ENCODE peak calls at places on chromosomes 1 and 21, in nine cellular contexts. O is left ventricle myocardium inferior; Z is CD4-positive, alpha-beta T cell; S is bronchial epithelial cell; B is PC-9; W is GM23248; E is adrenal gland; U is brain microvascular endothelial cell; V is body of pancreas. J is an unnamed sample. For H3K27me3, the result is how much of the 10 kb centered on the place peaks cover.

GRCh38 chr1:111745670-111746613 is 6.7 kb upstream of the INKA2 start:
- DNase-seq in E (no peak), B (no peak), O (no peak), V (no peak), Z (no peak), S (peak), U (no peak), W (peak), J (no peak)

GRCh38 chr1:165409957-165410356 is 35.0 kb downstream of the RXRG start:
- DNase-seq in W (no peak), O (no peak), U (no peak), V (no peak), Z (no peak), S (no peak), B (no peak), E (no peak), J (no peak)

GRCh38 chr1:909861-910310 is 13.8 kb upstream of the SAMD11 start:
- DNase-seq in W (peak), U (no peak), V (no peak), O (no peak), S (no peak), B (no peak), Z (peak), E (no peak), J (no peak)

GRCh38 chr1:224683981-224684380 is 67.9 kb downstream of the CNIH3 start:
- DNase-seq in O (no peak), V (no peak), U (no peak), S (no peak), E (no peak), Z (no peak), W (no peak), B (no peak), J (no peak)

GRCh38 chr1:43451701-43452532 is 1.8 kb downstream of the HYI start:
- DNase-seq in Z (no peak), E (no peak), U (no peak), O (no peak), S (no peak), W (no peak), V (no peak), B (no peak), J (no peak)

GRCh38 chr1:244802041-244802440 is 33.4 kb upstream of the COX20 start:
- DNase-seq in S (no peak), U (no peak), Z (no peak), O (no peak), W (no peak), B (no peak), V (no peak), E (no peak), J (no peak)

GRCh38 chr1:26171084-26172072 is at the start of gene ZNF593OS:
- DNase-seq in U (no peak), S (no peak), O (no peak), B (no peak), E (no peak), Z (no peak), W (no peak), V (no peak), J (no peak)

GRCh38 chr1:155277896-155278688 is 829 bp downstream of the HCN3 start:
- DNase-seq in B (peak), Z (peak), U (no peak), S (peak), V (peak), O (peak), E (peak), W (peak), J (peak)

GRCh38 chr21:16079830-16080229 is 350.0 kb downstream of the USP25 start:
- DNase-seq in U (peak), B (no peak), E (no peak), Z (no peak), W (peak), V (no peak), O (no peak), S (peak), J (no peak)

GRCh38 chr1:22239378-22239777 is 96.5 kb upstream of the WNT4 start:
- DNase-seq in W (no peak), S (peak), B (peak), U (no peak), Z (no peak), V (no peak), O (no peak), E (no peak), J (peak)

GRCh38 chr1:22237433-22238093 is 94.7 kb upstream of the WNT4 start:
- DNase-seq in S (peak), V (no peak), W (no peak), O (no peak), Z (no peak), B (no peak), E (peak), U (no peak), J (peak)

GRCh38 chr1:22241811-22242210 is 98.9 kb upstream of the WNT4 start:
- DNase-seq in V (no peak), S (no peak), U (no peak), O (no peak), E (no peak), Z (no peak), B (no peak), W (no peak), J (no peak)

GRCh38 chr1:22238356-22239224 is 95.7 kb upstream of the WNT4 start:
- DNase-seq in V (no peak), E (no peak), U (no peak), O (no peak), S (peak), W (no peak), B (no peak), Z (no peak), J (peak)

DNA sequence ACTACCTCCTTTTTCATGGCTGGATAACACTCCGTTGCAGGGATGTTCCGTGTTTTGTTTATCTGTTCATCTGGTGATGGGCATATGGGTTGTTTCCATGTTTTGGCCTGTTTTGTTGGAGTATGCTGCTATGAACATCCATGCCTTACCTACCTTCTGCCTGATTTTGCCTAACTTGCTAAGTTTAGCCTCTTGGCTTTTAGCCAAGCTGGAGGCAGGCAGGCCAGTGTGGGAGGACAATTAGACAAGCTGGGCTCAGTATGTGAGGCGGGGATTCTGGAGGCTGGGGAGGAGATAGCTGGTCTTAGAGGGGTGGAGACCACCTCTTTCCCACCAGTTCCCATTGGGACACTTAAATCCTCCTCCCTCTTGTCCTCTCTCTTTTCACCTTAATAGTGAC is 98.4 kb upstream of the WNT4 start:
- DNase-seq in Z (no peak), O (no peak), V (no peak), B (no peak), E (no peak), S (no peak), U (no peak), W (no peak), J (no peak)
- H3K27me3 ChIP-seq in Z (under half), O (under half), V (under half), B (under half), E (under half), S (under half), U (under half), W (under half), J (under half)

DNA sequence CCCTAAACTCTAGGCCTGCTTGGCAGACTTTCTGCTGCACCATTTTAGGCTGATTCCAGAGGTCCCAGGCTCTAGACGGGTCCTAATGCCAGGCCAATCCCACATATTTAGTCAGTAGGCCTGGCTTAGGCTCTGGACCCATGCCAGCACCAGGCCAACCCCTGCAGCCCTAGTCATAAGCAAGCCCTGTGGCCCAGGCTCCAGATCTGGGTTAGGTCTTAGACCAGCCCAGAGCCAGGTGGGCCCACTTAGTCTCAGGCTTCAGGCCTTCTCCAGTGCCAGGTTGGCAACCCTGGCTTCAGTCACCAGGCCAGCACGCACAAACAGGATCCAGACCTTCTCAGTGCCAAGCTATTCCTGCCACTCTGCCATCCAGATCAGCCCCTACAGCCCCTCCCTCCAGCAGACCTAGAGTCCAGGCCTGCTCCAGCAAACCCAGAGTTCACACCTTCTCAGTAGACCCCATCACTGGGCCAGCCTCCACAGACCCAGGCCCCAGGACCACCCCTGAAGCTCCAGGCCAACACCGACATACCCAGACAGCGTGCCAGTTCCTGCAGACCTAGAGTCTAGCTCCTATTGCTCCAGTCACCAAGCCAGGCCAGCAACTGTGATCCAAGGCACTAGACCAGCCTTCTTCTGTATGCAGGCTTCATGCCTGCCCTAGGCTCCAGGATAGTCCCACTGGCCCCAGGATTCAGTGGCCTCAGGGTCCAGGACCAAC is 467.6 kb downstream of the RWDD3 start:
- DNase-seq in E (no peak), V (no peak), S (no peak), O (no peak), B (no peak), Z (no peak), U (no peak), W (no peak), J (peak)
- H3K27me3 ChIP-seq in E (under half), V (under half), S (under half), O (under half), B (under half), Z (under half), U (under half), W (under half), J (under half)

GRCh38 chr1:18020021-18020817 is 87.4 kb upstream of the IGSF21 start:
- DNase-seq in W (no peak), O (no peak), S (no peak), U (no peak), Z (no peak), V (no peak), B (no peak), E (no peak), J (no peak)

GRCh38 chr1:18012686-18013085 is 94.9 kb upstream of the IGSF21 start:
- DNase-seq in S (no peak), B (no peak), O (no peak), W (no peak), V (no peak), E (no peak), Z (no peak), U (no peak), J (no peak)

GRCh38 chr1:18021242-18021641 is 86.4 kb upstream of the IGSF21 start:
- DNase-seq in O (no peak), V (no peak), Z (no peak), S (no peak), E (peak), W (peak), U (no peak), B (no peak), J (no peak)

GRCh38 chr1:18015719-18016118 is 91.9 kb upstream of the IGSF21 start:
- DNase-seq in Z (no peak), O (no peak), S (no peak), E (no peak), U (no peak), B (no peak), W (no peak), V (no peak), J (no peak)

DNA sequence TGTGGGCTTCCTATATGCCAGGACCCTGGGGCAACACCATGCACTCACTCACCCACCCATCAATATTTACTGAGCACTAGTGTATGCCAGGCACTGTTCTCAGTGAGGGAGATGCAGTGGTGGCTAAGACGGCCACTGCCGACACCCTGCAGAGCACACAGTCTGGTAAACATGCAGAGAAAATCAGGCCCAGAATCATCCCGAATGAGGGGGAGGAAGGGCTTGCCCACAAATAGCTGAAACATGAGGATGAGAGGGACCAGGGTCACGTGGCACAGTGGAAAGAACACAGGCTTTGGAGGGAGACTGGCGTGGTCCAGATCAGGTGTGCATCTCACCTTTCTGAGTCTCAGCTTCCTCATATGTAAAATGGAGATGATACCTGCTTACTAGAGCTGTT is 89.2 kb upstream of the IGSF21 start:
- DNase-seq in B (no peak), O (no peak), W (no peak), V (no peak), U (no peak), S (no peak), E (no peak), Z (no peak), J (no peak)
- H3K27me3 ChIP-seq in B (half or more), O (half or more), W (under half), V (under half), U (under half), S (under half), E (under half), Z (under half), J (under half)

DNA sequence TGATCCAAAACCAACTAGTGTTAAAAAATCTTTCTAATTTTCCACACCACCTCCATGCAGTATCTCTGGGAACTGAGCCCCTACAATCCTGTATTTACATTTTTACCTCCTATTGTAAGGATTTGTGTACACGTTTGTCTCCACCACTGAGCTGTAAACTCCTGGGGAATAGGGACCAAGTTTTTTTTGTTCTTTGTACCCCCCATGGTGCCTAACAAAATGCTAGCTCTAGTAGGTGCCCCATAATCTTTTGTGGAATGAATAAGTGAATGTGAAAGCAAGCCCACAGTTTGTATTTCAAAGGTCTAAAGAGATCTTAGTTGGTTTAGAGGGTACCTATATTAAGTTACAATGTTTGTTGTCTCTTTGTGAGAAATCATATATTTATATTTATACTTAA is 879 bp upstream of the WLS start:
- DNase-seq in O (no peak), B (no peak), S (no peak), E (no peak), W (no peak), Z (no peak), V (no peak), U (no peak), J (no peak)
- H3K27me3 ChIP-seq in O (under half), B (under half), S (under half), E (under half), W (under half), Z (under half), V (under half), U (under half), J (under half)

DNA sequence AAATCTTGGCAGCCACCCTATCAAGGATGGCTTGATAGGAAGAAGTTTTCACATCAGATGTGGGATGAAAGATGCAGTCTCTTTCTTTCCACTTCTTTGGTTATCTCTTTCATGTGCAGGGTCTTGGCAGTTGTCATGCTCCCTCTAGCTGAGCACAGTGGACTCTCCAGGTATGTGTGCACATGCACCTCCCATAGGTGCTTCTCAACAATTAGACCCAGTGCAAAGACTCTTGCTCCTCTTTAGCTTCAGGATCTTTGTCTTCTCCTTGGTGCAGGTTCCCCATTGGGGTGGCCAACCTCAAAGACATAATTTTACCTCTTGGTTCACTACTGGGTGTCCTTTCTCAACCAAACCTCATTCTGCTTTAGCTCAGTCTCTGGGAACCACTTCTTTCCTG is 80.7 kb downstream of the TBX15 start:
- DNase-seq in U (no peak), V (no peak), E (no peak), W (no peak), S (no peak), Z (no peak), O (no peak), B (no peak), J (no peak)
- H3K27me3 ChIP-seq in U (under half), V (under half), E (under half), W (under half), S (under half), Z (under half), O (under half), B (under half), J (under half)

GRCh38 chr1:13443506-13443905 is 33.3 kb downstream of the PRAMEF20 start:
- DNase-seq in Z (no peak), W (no peak), U (no peak), B (no peak), V (no peak), S (no peak), O (no peak), E (no peak), J (no peak)
- H3K27me3 ChIP-seq in Z (under half), W (under half), U (under half), B (under half), V (under half), S (under half), O (under half), E (under half), J (under half)

GRCh38 chr1:40317394-40318074 is 448 bp upstream of the COL9A2 start:
- DNase-seq in U (no peak), W (no peak), B (no peak), V (no peak), O (no peak), Z (no peak), S (no peak), E (no peak), J (no peak)

GRCh38 chr1:40316595-40317393 is at the start of gene COL9A2:
- DNase-seq in S (no peak), W (peak), O (no peak), U (no peak), B (peak), Z (peak), E (no peak), V (peak), J (peak)

GRCh38 chr1:40318970-40319621 is 2.0 kb upstream of the COL9A2 start:
- DNase-seq in O (no peak), B (no peak), E (no peak), U (no peak), V (no peak), Z (no peak), S (no peak), W (no peak), J (no peak)

GRCh38 chr1:40315795-40316594 is 1.1 kb downstream of the COL9A2 start:
- DNase-seq in S (peak), B (no peak), W (peak), V (peak), U (no peak), Z (no peak), E (no peak), O (no peak), J (no peak)

DNA sequence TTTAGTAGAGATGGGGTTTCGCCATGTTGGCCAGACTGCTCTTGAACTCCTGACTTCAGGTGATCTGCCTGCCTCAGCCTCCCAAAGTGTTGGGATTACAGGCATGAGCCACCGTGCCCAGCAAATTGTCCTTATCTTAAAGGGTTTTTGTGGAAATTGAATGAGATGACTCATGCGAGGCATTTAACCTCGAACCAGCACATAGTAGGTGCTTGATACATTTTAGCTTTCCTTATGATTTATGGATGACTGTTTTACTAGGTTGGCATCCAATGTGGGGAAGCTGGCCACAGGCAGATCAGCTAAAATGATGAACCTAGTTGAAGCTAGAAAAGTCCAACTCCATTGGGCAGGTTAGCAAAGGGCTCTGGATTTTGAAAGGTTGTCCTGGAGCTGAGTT is 1.4 kb upstream of the COL9A2 start:
- DNase-seq in B (no peak), S (no peak), U (no peak), Z (no peak), O (no peak), E (no peak), V (no peak), W (no peak), J (no peak)
- H3K27me3 ChIP-seq in B (under half), S (under half), U (under half), Z (under half), O (half or more), E (under half), V (under half), W (under half), J (under half)

DNA sequence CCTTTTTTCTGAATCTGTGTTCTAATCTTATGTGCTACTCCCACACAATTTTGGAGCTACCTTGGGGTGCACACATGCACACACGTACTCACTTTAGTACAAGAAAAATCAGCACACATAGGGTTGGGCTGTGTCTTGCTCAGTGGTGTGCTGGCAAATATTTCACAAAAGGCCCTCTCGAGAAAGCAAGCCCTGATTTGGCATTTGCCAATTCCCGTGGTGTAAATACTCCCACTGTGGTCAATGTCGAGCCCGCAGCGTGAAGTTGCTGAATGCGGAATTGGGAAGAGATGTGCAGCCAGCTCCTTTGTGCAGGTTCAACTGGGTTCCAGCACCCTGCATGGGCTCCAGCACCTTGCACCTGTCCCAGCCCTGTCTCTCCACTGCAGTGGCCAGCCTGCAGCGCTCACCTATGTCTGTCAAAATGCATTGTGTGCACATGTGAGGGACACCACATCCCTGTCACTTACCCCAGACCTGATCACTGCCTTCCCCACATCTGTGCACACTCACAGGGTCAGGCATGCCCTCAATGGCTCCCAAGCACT is 78.4 kb upstream of the WNT4 start:
- DNase-seq in U (no peak), E (peak), S (no peak), V (no peak), O (no peak), W (no peak), Z (no peak), B (no peak), J (no peak)
- H3K27me3 ChIP-seq in U (under half), E (under half), S (under half), V (under half), O (half or more), W (under half), Z (under half), B (under half), J (under half)

GRCh38 chr1:118987431-118988185 is 535 bp downstream of the TBX15 start:
- DNase-seq in O (no peak), U (no peak), Z (no peak), V (no peak), B (no peak), S (no peak), W (peak), E (no peak), J (no peak)
- H3K27me3 ChIP-seq in O (half or more), U (under half), Z (half or more), V (half or more), B (half or more), S (half or more), W (under half), E (half or more), J (half or more)